ENCODE peak calls at places on chromosomes 3 and 15, in nine cellular contexts. One of them, this sample, is unnamed.

GRCh38 chr3:133742351-133743091 is 3.7 kb upstream of the TF start:
- ATAC-seq in T-helper 17 cell: no peak
- ATAC-seq in activated B cell treated with CpG ODN at 0.5 μM for 24 hours: no peak
- ATAC-seq in thoracic aorta: no peak
- ATAC-seq in stimulated activated naive CD8-positive, alpha-beta T cell treated with anti-CD3 and anti-CD28 coated beads, Interleukin-15, Interleukin-2, amounts not matched to agents 100 U/mL and 50 U/mL, for 24 hours: no peak
- ATAC-seq in SK-N-SH treated with all-trans-retinoic acid at 6 μM for 48 hours: no peak
- ATAC-seq in CD8-positive, alpha-beta T cell: no peak
- ATAC-seq in activated CD4-positive, alpha-beta T cell treated with anti-CD3 and anti-CD28 coated beads for 36 hours: no peak
- ATAC-seq in GM12878: no peak
- ATAC-seq in this sample: no peak

GRCh38 chr3:10198761-10199688 is 34.3 kb downstream of the IRAK2 start:
- ATAC-seq in stimulated activated naive CD8-positive, alpha-beta T cell treated with anti-CD3 and anti-CD28 coated beads, Interleukin-15, Interleukin-2, amounts not matched to agents 100 U/mL and 50 U/mL, for 24 hours: peak
- ATAC-seq in T-helper 17 cell: peak
- ATAC-seq in CD8-positive, alpha-beta T cell: peak
- ATAC-seq in activated B cell treated with CpG ODN at 0.5 μM for 24 hours: peak
- ATAC-seq in GM12878: peak
- ATAC-seq in activated CD4-positive, alpha-beta T cell treated with anti-CD3 and anti-CD28 coated beads for 36 hours: peak
- ATAC-seq in thoracic aorta: no peak
- ATAC-seq in SK-N-SH treated with all-trans-retinoic acid at 6 μM for 48 hours: peak
- ATAC-seq in this sample: peak

GRCh38 chr15:67194171-67195114 is 60.0 kb downstream of the AAGAB start:
- ATAC-seq in thoracic aorta: no peak
- ATAC-seq in SK-N-SH treated with all-trans-retinoic acid at 6 μM for 48 hours: no peak
- ATAC-seq in CD8-positive, alpha-beta T cell: no peak
- ATAC-seq in stimulated activated naive CD8-positive, alpha-beta T cell treated with anti-CD3 and anti-CD28 coated beads, Interleukin-15, Interleukin-2, amounts not matched to agents 100 U/mL and 50 U/mL, for 24 hours: no peak
- ATAC-seq in activated B cell treated with CpG ODN at 0.5 μM for 24 hours: no peak
- ATAC-seq in GM12878: no peak
- ATAC-seq in activated CD4-positive, alpha-beta T cell treated with anti-CD3 and anti-CD28 coated beads for 36 hours: no peak
- ATAC-seq in T-helper 17 cell: no peak
- ATAC-seq in this sample: no peak

GRCh38 chr3:50806806-50807205 is 132.1 kb downstream of the DOCK3 start:
- ATAC-seq in T-helper 17 cell: no peak
- ATAC-seq in thoracic aorta: no peak
- ATAC-seq in activated B cell treated with CpG ODN at 0.5 μM for 24 hours: no peak
- ATAC-seq in stimulated activated naive CD8-positive, alpha-beta T cell treated with anti-CD3 and anti-CD28 coated beads, Interleukin-15, Interleukin-2, amounts not matched to agents 100 U/mL and 50 U/mL, for 24 hours: no peak
- ATAC-seq in activated CD4-positive, alpha-beta T cell treated with anti-CD3 and anti-CD28 coated beads for 36 hours: no peak
- ATAC-seq in SK-N-SH treated with all-trans-retinoic acid at 6 μM for 48 hours: no peak
- ATAC-seq in GM12878: no peak
- ATAC-seq in CD8-positive, alpha-beta T cell: no peak
- ATAC-seq in this sample: no peak

GRCh38 chr3:122066331-122067213 is 11.4 kb downstream of the CD86 start:
- ATAC-seq in thoracic aorta: no peak
- ATAC-seq in GM12878: peak
- ATAC-seq in stimulated activated naive CD8-positive, alpha-beta T cell treated with anti-CD3 and anti-CD28 coated beads, Interleukin-15, Interleukin-2, amounts not matched to agents 100 U/mL and 50 U/mL, for 24 hours: no peak
- ATAC-seq in CD8-positive, alpha-beta T cell: no peak
- ATAC-seq in activated B cell treated with CpG ODN at 0.5 μM for 24 hours: no peak
- ATAC-seq in activated CD4-positive, alpha-beta T cell treated with anti-CD3 and anti-CD28 coated beads for 36 hours: no peak
- ATAC-seq in SK-N-SH treated with all-trans-retinoic acid at 6 μM for 48 hours: no peak
- ATAC-seq in T-helper 17 cell: no peak
- ATAC-seq in this sample: no peak

GRCh38 chr3:188052966-188053340 is 101.0 kb upstream of the LPP start:
- ATAC-seq in thoracic aorta: no peak
- ATAC-seq in CD8-positive, alpha-beta T cell: no peak
- ATAC-seq in activated B cell treated with CpG ODN at 0.5 μM for 24 hours: no peak
- ATAC-seq in stimulated activated naive CD8-positive, alpha-beta T cell treated with anti-CD3 and anti-CD28 coated beads, Interleukin-15, Interleukin-2, amounts not matched to agents 100 U/mL and 50 U/mL, for 24 hours: no peak
- ATAC-seq in SK-N-SH treated with all-trans-retinoic acid at 6 μM for 48 hours: no peak
- ATAC-seq in T-helper 17 cell: no peak
- ATAC-seq in GM12878: no peak
- ATAC-seq in activated CD4-positive, alpha-beta T cell treated with anti-CD3 and anti-CD28 coated beads for 36 hours: no peak
- ATAC-seq in this sample: no peak

GRCh38 chr3:184715943-184716651 is 4.2 kb upstream of the MAGEF1 start:
- ATAC-seq in stimulated activated naive CD8-positive, alpha-beta T cell treated with anti-CD3 and anti-CD28 coated beads, Interleukin-15, Interleukin-2, amounts not matched to agents 100 U/mL and 50 U/mL, for 24 hours: no peak
- ATAC-seq in CD8-positive, alpha-beta T cell: no peak
- ATAC-seq in activated B cell treated with CpG ODN at 0.5 μM for 24 hours: no peak
- ATAC-seq in SK-N-SH treated with all-trans-retinoic acid at 6 μM for 48 hours: peak
- ATAC-seq in thoracic aorta: no peak
- ATAC-seq in T-helper 17 cell: no peak
- ATAC-seq in GM12878: no peak
- ATAC-seq in activated CD4-positive, alpha-beta T cell treated with anti-CD3 and anti-CD28 coated beads for 36 hours: no peak
- ATAC-seq in this sample: no peak

GRCh38 chr3:11513817-11514135 is 129.9 kb downstream of the VGLL4 start:
- ATAC-seq in stimulated activated naive CD8-positive, alpha-beta T cell treated with anti-CD3 and anti-CD28 coated beads, Interleukin-15, Interleukin-2, amounts not matched to agents 100 U/mL and 50 U/mL, for 24 hours: no peak
- ATAC-seq in activated CD4-positive, alpha-beta T cell treated with anti-CD3 and anti-CD28 coated beads for 36 hours: no peak
- ATAC-seq in T-helper 17 cell: no peak
- ATAC-seq in GM12878: no peak
- ATAC-seq in activated B cell treated with CpG ODN at 0.5 μM for 24 hours: no peak
- ATAC-seq in thoracic aorta: no peak
- ATAC-seq in SK-N-SH treated with all-trans-retinoic acid at 6 μM for 48 hours: peak
- ATAC-seq in CD8-positive, alpha-beta T cell: no peak
- ATAC-seq in this sample: no peak

GRCh38 chr15:54298396-54298795 is 320.2 kb downstream of the UNC13C start:
- ATAC-seq in stimulated activated naive CD8-positive, alpha-beta T cell treated with anti-CD3 and anti-CD28 coated beads, Interleukin-15, Interleukin-2, amounts not matched to agents 100 U/mL and 50 U/mL, for 24 hours: no peak
- ATAC-seq in T-helper 17 cell: no peak
- ATAC-seq in activated CD4-positive, alpha-beta T cell treated with anti-CD3 and anti-CD28 coated beads for 36 hours: no peak
- ATAC-seq in thoracic aorta: no peak
- ATAC-seq in GM12878: peak
- ATAC-seq in SK-N-SH treated with all-trans-retinoic acid at 6 μM for 48 hours: no peak
- ATAC-seq in CD8-positive, alpha-beta T cell: no peak
- ATAC-seq in activated B cell treated with CpG ODN at 0.5 μM for 24 hours: no peak
- ATAC-seq in this sample: no peak

GRCh38 chr3:102226463-102226862 is 208.4 kb upstream of the ZPLD1 start:
- ATAC-seq in activated CD4-positive, alpha-beta T cell treated with anti-CD3 and anti-CD28 coated beads for 36 hours: no peak
- ATAC-seq in stimulated activated naive CD8-positive, alpha-beta T cell treated with anti-CD3 and anti-CD28 coated beads, Interleukin-15, Interleukin-2, amounts not matched to agents 100 U/mL and 50 U/mL, for 24 hours: no peak
- ATAC-seq in CD8-positive, alpha-beta T cell: no peak
- ATAC-seq in thoracic aorta: no peak
- ATAC-seq in T-helper 17 cell: no peak
- ATAC-seq in GM12878: no peak
- ATAC-seq in activated B cell treated with CpG ODN at 0.5 μM for 24 hours: no peak
- ATAC-seq in SK-N-SH treated with all-trans-retinoic acid at 6 μM for 48 hours: no peak
- ATAC-seq in this sample: no peak

GRCh38 chr3:136270179-136270578 is 20.0 kb downstream of the PCCB start:
- ATAC-seq in activated B cell treated with CpG ODN at 0.5 μM for 24 hours: no peak
- ATAC-seq in GM12878: peak
- ATAC-seq in thoracic aorta: no peak
- ATAC-seq in stimulated activated naive CD8-positive, alpha-beta T cell treated with anti-CD3 and anti-CD28 coated beads, Interleukin-15, Interleukin-2, amounts not matched to agents 100 U/mL and 50 U/mL, for 24 hours: peak
- ATAC-seq in activated CD4-positive, alpha-beta T cell treated with anti-CD3 and anti-CD28 coated beads for 36 hours: peak
- ATAC-seq in SK-N-SH treated with all-trans-retinoic acid at 6 μM for 48 hours: no peak
- ATAC-seq in CD8-positive, alpha-beta T cell: no peak
- ATAC-seq in T-helper 17 cell: no peak
- ATAC-seq in this sample: no peak

GRCh38 chr15:25739687-25740121 is 123.4 kb downstream of the ATP10A start:
- ATAC-seq in CD8-positive, alpha-beta T cell: peak
- ATAC-seq in stimulated activated naive CD8-positive, alpha-beta T cell treated with anti-CD3 and anti-CD28 coated beads, Interleukin-15, Interleukin-2, amounts not matched to agents 100 U/mL and 50 U/mL, for 24 hours: peak
- ATAC-seq in activated CD4-positive, alpha-beta T cell treated with anti-CD3 and anti-CD28 coated beads for 36 hours: peak
- ATAC-seq in GM12878: peak
- ATAC-seq in T-helper 17 cell: peak
- ATAC-seq in SK-N-SH treated with all-trans-retinoic acid at 6 μM for 48 hours: no peak
- ATAC-seq in thoracic aorta: no peak
- ATAC-seq in activated B cell treated with CpG ODN at 0.5 μM for 24 hours: peak
- ATAC-seq in this sample: peak

GRCh38 chr3:172676208-172676920 is 34.5 kb downstream of the NCEH1 start:
- ATAC-seq in GM12878: no peak
- ATAC-seq in stimulated activated naive CD8-positive, alpha-beta T cell treated with anti-CD3 and anti-CD28 coated beads, Interleukin-15, Interleukin-2, amounts not matched to agents 100 U/mL and 50 U/mL, for 24 hours: no peak
- ATAC-seq in activated B cell treated with CpG ODN at 0.5 μM for 24 hours: no peak
- ATAC-seq in T-helper 17 cell: no peak
- ATAC-seq in SK-N-SH treated with all-trans-retinoic acid at 6 μM for 48 hours: no peak
- ATAC-seq in thoracic aorta: no peak
- ATAC-seq in CD8-positive, alpha-beta T cell: no peak
- ATAC-seq in activated CD4-positive, alpha-beta T cell treated with anti-CD3 and anti-CD28 coated beads for 36 hours: no peak
- ATAC-seq in this sample: no peak

GRCh38 chr3:31836397-31837075 is 144.5 kb downstream of the OSBPL10 start:
- ATAC-seq in activated B cell treated with CpG ODN at 0.5 μM for 24 hours: no peak
- ATAC-seq in GM12878: no peak
- ATAC-seq in activated CD4-positive, alpha-beta T cell treated with anti-CD3 and anti-CD28 coated beads for 36 hours: no peak
- ATAC-seq in T-helper 17 cell: no peak
- ATAC-seq in thoracic aorta: no peak
- ATAC-seq in CD8-positive, alpha-beta T cell: no peak
- ATAC-seq in stimulated activated naive CD8-positive, alpha-beta T cell treated with anti-CD3 and anti-CD28 coated beads, Interleukin-15, Interleukin-2, amounts not matched to agents 100 U/mL and 50 U/mL, for 24 hours: no peak
- ATAC-seq in SK-N-SH treated with all-trans-retinoic acid at 6 μM for 48 hours: no peak
- ATAC-seq in this sample: no peak

GRCh38 chr3:156535162-156535627 is 19.7 kb downstream of the SSR3 start:
- ATAC-seq in T-helper 17 cell: no peak
- ATAC-seq in stimulated activated naive CD8-positive, alpha-beta T cell treated with anti-CD3 and anti-CD28 coated beads, Interleukin-15, Interleukin-2, amounts not matched to agents 100 U/mL and 50 U/mL, for 24 hours: peak
- ATAC-seq in activated CD4-positive, alpha-beta T cell treated with anti-CD3 and anti-CD28 coated beads for 36 hours: peak
- ATAC-seq in SK-N-SH treated with all-trans-retinoic acid at 6 μM for 48 hours: peak
- ATAC-seq in CD8-positive, alpha-beta T cell: no peak
- ATAC-seq in activated B cell treated with CpG ODN at 0.5 μM for 24 hours: no peak
- ATAC-seq in thoracic aorta: peak
- ATAC-seq in GM12878: peak
- ATAC-seq in this sample: no peak

This sample was measured in stimulated activated memory B cell treated with anti-CD40 and anti-IgM and Interleukin-4, amounts not matched to agents 10 μg/mL and 1 μg/mL and 100 μg/mL, for 72 hours.